ENCODE peak calls at places on chromosomes 5 and 9, in ten cellular contexts. E is body of pancreas, L is esophagus squamous epithelium, Q is sigmoid colon, J is A549, Y is adrenal gland, V is Peyer's patch, K is suprapubic skin, C is right lobe of liver, N is stomach. H is an unnamed sample. For H3K9me3, the result is how much of the 10 kb centered on the place peaks cover.

GRCh38 chr5:36630201-36630968 is 24.0 kb downstream of the SLC1A3 start:
- DNase-seq in C (no peak), E (no peak), J (no peak), K (no peak), Y (no peak), Q (no peak), V (no peak), L (no peak), N (no peak), H (no peak)

GRCh38 chr9:2764371-2764770 is 47.1 kb downstream of the KCNV2 start:
- DNase-seq in E (no peak), L (no peak), V (no peak), J (no peak), Q (no peak), Y (peak), K (no peak), N (no peak), C (no peak), H (no peak)

GRCh38 chr5:178780581-178781498 is 50.4 kb upstream of the ZNF354A start:
- DNase-seq in K (no peak), E (no peak), C (no peak), L (no peak), Q (no peak), Y (no peak), J (no peak), V (no peak), N (no peak), H (no peak)

GRCh38 chr9:110997847-110998246 is 40.4 kb downstream of the LPAR1 start:
- DNase-seq in Q (no peak), J (no peak), E (no peak), L (no peak), N (no peak), K (no peak), C (no peak), V (no peak), Y (no peak), H (no peak)

GRCh38 chr9:75683591-75683990 is 206.9 kb upstream of the PCSK5 start:
- DNase-seq in K (no peak), Y (no peak), V (no peak), E (no peak), J (no peak), Q (no peak), L (no peak), C (no peak), N (no peak), H (no peak)

GRCh38 chr9:113331780-113332179 is 8.3 kb downstream of the WDR31 start:
- DNase-seq in Y (no peak), V (no peak), E (no peak), J (no peak), L (no peak), Q (no peak), N (no peak), K (no peak), C (no peak), H (no peak)

GRCh38 chr9:97368964-97369363 is 42.9 kb upstream of the TDRD7 start:
- DNase-seq in V (no peak), C (no peak), K (no peak), J (no peak), Y (no peak), N (no peak), E (no peak), L (no peak), Q (no peak), H (no peak)

GRCh38 chr5:123875444-123876264 is 363.7 kb downstream of the CSNK1G3 start:
- DNase-seq in J (peak), C (no peak), E (peak), K (no peak), Y (no peak), V (no peak), Q (no peak), L (no peak), N (no peak), H (peak)

GRCh38 chr9:91898451-91899433 is 51.3 kb downstream of the ROR2 start:
- DNase-seq in J (no peak), V (no peak), Y (peak), L (no peak), E (no peak), Q (peak), N (peak), K (no peak), C (no peak), H (peak)

GRCh38 chr5:134437340-134438267 is 25.9 kb upstream of the CDKN2AIPNL start:
- DNase-seq in L (no peak), Q (no peak), E (no peak), V (no peak), Y (no peak), J (no peak), N (no peak), C (no peak), K (no peak), H (no peak)

GRCh38 chr9:137676998-137677397 is 58.2 kb downstream of the EHMT1 start:
- DNase-seq in N (no peak), J (no peak), L (no peak), C (no peak), K (no peak), Y (no peak), E (no peak), V (no peak), Q (peak), H (no peak)
- H3K27ac ChIP-seq in N (no peak), J (no peak), L (no peak), C (no peak), K (no peak), Y (no peak), E (no peak), V (no peak), Q (no peak), H (no peak)

GRCh38 chr9:1049641-1050040 is 516 bp upstream of the DMRT2 start:
- DNase-seq in V (no peak), K (no peak), N (no peak), E (no peak), C (no peak), J (no peak), L (no peak), Q (no peak), Y (no peak), H (no peak)
- H3K9me3 ChIP-seq in V (under half), K (under half), N (under half), E (under half), C (under half), J (under half), L (under half), Q (under half), Y (under half), H (under half)

DNA sequence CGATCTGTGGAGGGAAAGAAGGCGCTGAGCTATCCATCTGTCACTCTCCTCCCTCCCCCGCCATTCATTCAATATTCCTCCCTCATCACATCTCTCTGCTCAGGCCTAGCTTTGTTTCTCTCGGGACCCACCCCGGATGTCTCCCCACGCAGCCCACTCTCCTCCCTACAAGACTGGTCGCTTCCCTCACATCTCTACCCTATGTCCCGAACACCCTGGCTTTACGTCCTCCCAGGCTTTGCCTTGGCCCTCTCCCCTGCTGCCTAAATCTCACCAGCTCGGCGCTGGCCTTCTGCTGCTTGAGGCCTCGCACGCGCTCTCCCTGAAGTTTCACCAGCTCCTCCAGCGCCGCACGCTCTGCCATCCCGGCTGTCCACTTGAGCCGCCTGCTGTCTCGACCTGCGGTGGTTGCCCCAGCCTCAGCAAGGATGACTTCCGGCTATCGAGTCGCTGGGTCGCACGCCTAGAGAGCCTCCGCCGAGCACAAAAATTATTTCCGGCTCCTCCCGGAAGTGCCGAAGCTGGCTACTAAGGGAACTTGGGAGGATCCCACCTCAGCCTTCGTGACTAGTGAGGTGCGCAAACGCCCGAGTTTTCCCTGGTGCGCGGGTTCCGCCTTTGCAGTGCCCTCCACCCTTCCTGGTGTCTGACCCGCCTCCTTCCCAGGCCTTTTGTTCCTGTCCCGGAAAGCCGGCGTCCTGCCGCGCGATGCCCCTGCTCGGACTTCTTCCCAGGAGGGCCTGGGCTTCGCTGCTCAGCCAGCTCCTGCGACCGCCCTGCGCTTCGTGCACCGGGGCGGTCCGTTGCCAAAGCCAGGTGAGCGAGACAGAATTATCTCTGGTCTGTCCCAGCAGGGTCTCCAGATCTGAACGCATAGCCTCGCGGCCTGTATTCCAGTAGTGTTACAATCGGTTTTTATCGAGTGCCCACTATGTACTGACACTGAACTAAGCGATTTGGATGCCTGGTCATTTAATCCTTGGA is at the start of the genes HARS1 and HARS2:
- DNase-seq in Q (peak), J (peak), V (peak), E (peak), K (peak), N (peak), Y (peak), L (peak), C (peak), H (peak)
- TF ChIP-seq POLR2A in Q (peak), J (peak), V (peak), E (peak), K (no peak), N (no peak), Y (peak), L (no peak), C (peak), H (no peak)

GRCh38 chr9:86342269-86342668 is 11.9 kb downstream of the TUT7 start:
- DNase-seq in K (no peak), N (no peak), Y (no peak), E (no peak), J (no peak), Q (no peak), L (no peak), V (no peak), C (no peak), H (no peak)
- H3K27ac ChIP-seq in K (no peak), N (no peak), Y (no peak), E (no peak), J (no peak), Q (no peak), L (no peak), V (no peak), C (no peak), H (no peak)

H was measured in thyroid gland.